ENCODE peak calls at places on chromosomes 13 and 19, in seven cellular contexts. Q is HuH-7.5; C is stimulated activated CD4-positive, alpha-beta T cell treated with anti-CD3 and anti-CD28 coated beads, Interleukin-2, amount 100 ng/mL, for 4 hours; V is iris pigment epithelial cell; L is Peyer's patch; D is NAMALWA; K is NCI-H774. I is an unnamed sample.

GRCh38 chr19:29415507-29415906 is 110.3 kb upstream of the VSTM2B start:
- DNase-seq in Q (no peak), C (no peak), V (no peak), L (no peak), D (no peak), K (no peak), I (no peak)

GRCh38 chr19:18733196-18733647 is 49.7 kb downstream of the CRTC1 start:
- DNase-seq in Q (no peak), C (no peak), V (peak), L (no peak), D (peak), K (no peak), I (no peak)

GRCh38 chr13:110023729-110024645 is 237.6 kb upstream of the IRS2 start:
- DNase-seq in Q (no peak), C (no peak), V (peak), L (no peak), D (no peak), K (peak), I (no peak)

GRCh38 chr13:113917523-113918371 is 53.9 kb upstream of the GAS6 start:
- DNase-seq in Q (no peak), C (no peak), V (no peak), L (no peak), D (no peak), K (no peak), I (no peak)

GRCh38 chr19:1468274-1469199 is 10.5 kb downstream of the C19orf25 start:
- DNase-seq in Q (peak), C (no peak), V (peak), L (no peak), D (no peak), K (no peak), I (no peak)

GRCh38 chr13:27476943-27477681 is 26.7 kb upstream of the MTIF3 start:
- DNase-seq in Q (peak), C (no peak), V (peak), L (peak), D (no peak), K (peak), I (peak)

GRCh38 chr13:74966814-74967213 is 515.2 kb downstream of the TBC1D4 start:
- DNase-seq in Q (no peak), C (no peak), V (no peak), L (no peak), D (no peak), K (no peak), I (no peak)

GRCh38 chr19:18488403-18488723 is 33.5 kb downstream of the ELL start:
- DNase-seq in Q (no peak), C (no peak), V (no peak), L (no peak), D (no peak), K (no peak), I (no peak)

GRCh38 chr19:18768997-18769891 is 21.9 kb downstream of the COMP start:
- DNase-seq in Q (no peak), C (no peak), V (no peak), L (no peak), D (no peak), K (no peak), I (no peak)

GRCh38 chr19:18330865-18331264 is 8.0 kb upstream of the LSM4 start:
- DNase-seq in Q (no peak), C (no peak), V (no peak), L (no peak), D (no peak), K (no peak), I (no peak)

GRCh38 chr13:72726721-72727416 is 560 bp downstream of the MZT1 start:
- DNase-seq in Q (peak), C (peak), V (peak), L (peak), D (peak), K (peak), I (no peak)

GRCh38 chr13:39825886-39826285 is 170.4 kb downstream of the COG6 start:
- DNase-seq in Q (no peak), C (no peak), V (no peak), L (no peak), D (no peak), K (no peak), I (no peak)

GRCh38 chr19:9175326-9175725 is 3.5 kb upstream of the OR7D2 start:
- DNase-seq in Q (no peak), C (no peak), V (no peak), L (no peak), D (no peak), K (no peak), I (no peak)

GRCh38 chr13:110816500-110816899 is 98.4 kb downstream of the ANKRD10 start:
- DNase-seq in Q (no peak), C (no peak), V (no peak), L (no peak), D (no peak), K (no peak), I (no peak)

GRCh38 chr13:64688893-64689677 is 2541.1 kb downstream of the PCDH9 start:
- DNase-seq in Q (no peak), C (no peak), V (peak), L (no peak), D (no peak), K (no peak), I (no peak)

GRCh38 chr19:49896863-49897621 is at the start of gene IL4I1:
- DNase-seq in Q (no peak), C (peak), V (no peak), L (peak), D (peak), K (no peak), I (peak)

GRCh38 chr13:102970542-102970941 is 95.7 kb downstream of the SLC10A2 start:
- DNase-seq in Q (no peak), C (no peak), V (no peak), L (no peak), D (peak), K (no peak), I (peak)

GRCh38 chr19:4328243-4328990 is 10.2 kb downstream of the STAP2 start:
- DNase-seq in Q (peak), C (peak), V (peak), L (peak), D (peak), K (no peak), I (peak)

GRCh38 chr13:21703846-21704245 is 33.0 kb downstream of the FGF9 start:
- DNase-seq in Q (no peak), C (no peak), V (no peak), L (no peak), D (no peak), K (peak), I (no peak)